ENCODE peak calls at places on chromosomes 3 and 15, in six cellular contexts. T is DND-41; A is gastrocnemius medialis; P is adrenal gland; U is naive thymus-derived CD4-positive, alpha-beta T cell; K is NT2/D1. E is an unnamed sample.

GRCh38 chr3:4597204-4597985 is 104.2 kb downstream of the ITPR1 start:
- DNase-seq in T (no peak), A (no peak), P (no peak), U (no peak), K (no peak), E (no peak)

GRCh38 chr15:96294766-96295165 is 35.7 kb upstream of the NR2F2 start:
- DNase-seq in T (no peak), A (no peak), P (no peak), U (no peak), K (no peak), E (peak; percentile 40)

GRCh38 chr3:142165194-142165593 is 15.8 kb upstream of the TFDP2 start:
- DNase-seq in T (no peak), A (no peak), P (no peak), U (no peak), K (no peak), E (no peak)

GRCh38 chr3:41652931-41653330 is 309.0 kb downstream of the ULK4 start:
- DNase-seq in T (no peak), A (no peak), P (no peak), U (no peak), K (no peak), E (no peak)

GRCh38 chr15:83698294-83698693 is 44.4 kb downstream of the ADAMTSL3 start:
- DNase-seq in T (no peak), A (peak; percentile 19), P (peak; percentile 73), U (no peak), K (no peak), E (no peak)

GRCh38 chr3:47799733-47800132 is 3.2 kb upstream of the DHX30 start:
- DNase-seq in T (no peak), A (no peak), P (no peak), U (no peak), K (no peak), E (no peak)

GRCh38 chr15:73950479-73951043 is 24.3 kb downstream of the LOXL1 start:
- DNase-seq in T (no peak), A (no peak), P (no peak), U (no peak), K (no peak), E (no peak)

GRCh38 chr3:130576571-130577266 is 59.7 kb downstream of the COL6A6 start:
- DNase-seq in T (no peak), A (no peak), P (no peak), U (no peak), K (no peak), E (no peak)

GRCh38 chr3:133486658-133487057 is 86.8 kb downstream of the BFSP2 start:
- DNase-seq in T (no peak), A (no peak), P (no peak), U (no peak), K (no peak), E (no peak)

GRCh38 chr15:67116742-67117141 is 51.3 kb downstream of the SMAD3 start:
- DNase-seq in T (no peak), A (no peak), P (no peak), U (no peak), K (no peak), E (no peak)

GRCh38 chr3:45693941-45694521 is 4.8 kb downstream of the SACM1L start:
- DNase-seq in T (peak; percentile 26), A (no peak), P (no peak), U (peak; percentile 79), K (no peak), E (no peak)

GRCh38 chr15:23467110-23467600 is 20.1 kb upstream of the GOLGA6L2 start:
- DNase-seq in T (no peak), A (no peak), P (no peak), U (no peak), K (no peak), E (no peak)

GRCh38 chr15:90207252-90207651 is 6.1 kb downstream of the SEMA4B start:
- DNase-seq in T (no peak), A (no peak), P (no peak), U (no peak), K (no peak), E (no peak)

GRCh38 chr15:90203922-90204321 is 2.8 kb downstream of the SEMA4B start:
- DNase-seq in T (no peak), A (no peak), P (no peak), U (no peak), K (no peak), E (no peak)

GRCh38 chr15:90203473-90203872 is 2.3 kb downstream of the SEMA4B start:
- DNase-seq in T (no peak), A (no peak), P (no peak), U (no peak), K (no peak), E (no peak)

GRCh38 chr15:90205886-90206285 is 4.8 kb downstream of the SEMA4B start:
- DNase-seq in T (no peak), A (no peak), P (peak; percentile 80), U (no peak), K (no peak), E (no peak)

DNA sequence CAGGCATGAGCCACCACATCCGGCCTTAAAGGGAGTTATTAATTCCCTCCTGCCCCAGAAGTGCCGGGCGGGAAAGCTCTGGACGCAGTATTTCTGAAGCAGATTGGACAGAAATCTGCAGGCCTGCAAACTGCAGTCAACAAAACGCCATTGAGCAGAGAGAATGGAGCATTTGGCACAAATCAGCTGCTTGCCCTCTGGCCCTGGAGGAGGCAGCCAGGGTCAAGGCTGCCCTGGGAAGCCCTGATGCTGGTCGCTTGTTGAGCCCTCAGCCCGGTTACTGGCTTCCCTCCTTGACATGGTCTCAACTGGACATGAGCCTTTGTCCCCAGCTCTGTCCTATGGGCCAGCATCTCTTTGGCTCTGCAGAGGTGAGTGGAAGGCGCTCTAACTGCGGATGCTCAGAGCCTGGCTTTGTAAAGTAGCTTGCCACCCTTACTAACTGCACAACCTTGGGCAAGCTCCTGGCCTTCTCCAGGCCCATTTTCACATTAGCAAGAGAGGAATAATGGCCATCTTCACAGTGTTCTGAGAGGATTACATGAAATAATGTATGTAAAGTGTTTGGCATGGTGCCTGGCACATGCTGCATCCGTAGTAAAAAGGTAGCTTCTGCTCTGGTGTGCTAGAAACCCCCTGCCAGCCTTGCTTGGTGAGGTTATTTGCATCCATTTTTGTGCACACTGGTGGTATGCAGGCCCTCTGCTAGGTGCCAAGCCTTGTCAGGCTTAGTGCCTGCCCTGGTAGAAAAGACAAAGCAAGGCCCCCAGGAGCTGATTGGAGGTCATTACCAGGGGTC is 4.1 kb downstream of the SEMA4B start:
- DNase-seq in T (no peak), A (no peak), P (no peak), U (no peak), K (no peak), E (no peak)
- H3K4me1 ChIP-seq in T (peaks cover 16% of the 10 kb centered on the region), A (peaks cover 9% of the 10 kb centered on the region), P (peaks cover 58% of the 10 kb centered on the region), U (peaks cover 23% of the 10 kb centered on the region), K (peaks cover 5% of the 10 kb centered on the region), E (peaks cover 11% of the 10 kb centered on the region)

DNA sequence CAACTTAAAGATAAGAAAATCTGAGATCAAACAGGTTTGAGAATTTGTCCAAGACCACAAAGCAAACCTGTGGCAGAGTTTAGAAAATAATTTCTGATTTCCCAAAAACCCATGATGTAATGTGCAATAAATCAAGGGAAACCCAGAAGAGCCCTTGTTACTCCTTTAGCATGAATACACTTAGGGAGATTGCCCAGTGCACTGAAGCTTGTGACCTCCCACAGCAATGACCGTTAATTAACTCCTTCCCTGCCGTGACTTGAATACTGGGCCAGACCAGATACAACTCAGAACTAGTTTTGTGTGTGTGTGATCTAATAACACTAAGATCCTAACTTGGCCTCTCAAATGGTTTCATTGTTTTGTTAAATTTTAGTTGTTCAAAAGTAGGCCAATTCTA is 2.5 kb downstream of the PRKAR2A start:
- DNase-seq in T (no peak), A (no peak), P (peak; percentile 47), U (no peak), K (no peak), E (no peak)
- H3K4me3 ChIP-seq in T (no peak overlapping the region), A (peak overlapping the region; percentile 90), P (no peak overlapping the region), U (no peak overlapping the region), K (no peak overlapping the region), E (no peak overlapping the region)

GRCh38 chr3:170751894-170752283 is 118.1 kb downstream of the RPL22L1 start:
- DNase-seq in T (no peak), A (no peak), P (no peak), U (no peak), K (no peak), E (no peak)

GRCh38 chr3:170750478-170750830 is 119.5 kb downstream of the RPL22L1 start:
- DNase-seq in T (no peak), A (no peak), P (no peak), U (no peak), K (no peak), E (no peak)

GRCh38 chr3:170751083-170751893 is 118.7 kb downstream of the RPL22L1 start:
- DNase-seq in T (no peak), A (peak; percentile 5), P (peak; percentile 58), U (no peak), K (no peak), E (no peak)

GRCh38 chr3:170752571-170753155 is 117.3 kb downstream of the RPL22L1 start:
- DNase-seq in T (no peak), A (no peak), P (no peak), U (no peak), K (no peak), E (no peak)

DNA sequence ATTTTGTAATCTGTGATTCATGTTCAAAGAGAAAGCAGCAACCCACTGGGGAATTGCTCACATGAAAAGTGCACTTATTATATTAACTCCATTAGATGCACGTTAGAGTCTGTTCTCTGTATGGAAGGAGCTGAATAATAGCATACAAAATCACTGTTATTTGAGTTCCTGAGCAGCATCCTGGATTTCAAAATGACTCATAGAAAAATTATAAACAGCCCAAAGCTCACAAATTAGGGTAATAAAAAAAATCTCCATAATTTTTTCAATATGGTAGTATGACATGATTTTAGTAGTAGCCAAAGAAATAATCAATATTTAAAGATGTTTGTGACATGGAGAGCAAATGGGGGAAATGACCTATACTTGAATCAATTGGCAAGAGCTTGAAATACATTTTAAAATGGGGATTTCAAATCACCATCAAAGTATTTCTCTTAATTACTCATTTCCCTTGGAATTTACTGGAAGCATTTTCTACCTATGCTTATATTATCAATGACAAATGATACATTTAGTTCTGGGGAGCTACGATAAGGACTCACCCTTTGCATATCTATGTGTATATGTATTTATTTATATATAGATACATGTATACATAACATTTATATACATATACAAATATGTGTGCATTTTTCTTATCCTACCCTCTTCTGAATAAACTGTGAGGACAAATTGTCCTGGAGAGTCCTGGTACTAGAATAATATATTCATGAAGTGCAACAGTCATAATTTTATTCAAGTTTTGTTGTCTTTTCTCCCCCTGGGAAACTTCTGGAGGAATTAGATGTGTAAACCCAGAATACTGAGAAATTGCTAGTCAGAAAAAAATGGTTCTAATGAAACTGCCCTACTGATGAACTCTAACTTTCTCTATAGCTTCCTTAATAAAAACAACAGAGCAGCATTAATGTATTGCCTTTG is 116.3 kb downstream of the RPL22L1 start:
- DNase-seq in T (no peak), A (no peak), P (no peak), U (no peak), K (no peak), E (no peak)
- H3K4me1 ChIP-seq in T (no peaks in the 10 kb centered on the region), A (peaks cover 5% of the 10 kb centered on the region), P (no peaks in the 10 kb centered on the region), U (no peaks in the 10 kb centered on the region), K (no peaks in the 10 kb centered on the region), E (peaks cover 16% of the 10 kb centered on the region)

GRCh38 chr15:70323111-70323851 is 225.6 kb upstream of the TLE3 start:
- DNase-seq in T (no peak), A (no peak), P (peak; percentile 50), U (no peak), K (no peak), E (peak; percentile 7)

GRCh38 chr15:70324001-70324974 is 226.6 kb upstream of the TLE3 start:
- DNase-seq in T (no peak), A (no peak), P (no peak), U (no peak), K (no peak), E (no peak)

GRCh38 chr15:70320077-70320830 is 222.5 kb upstream of the TLE3 start:
- DNase-seq in T (no peak), A (no peak), P (no peak), U (no peak), K (no peak), E (no peak)

GRCh38 chr15:70321106-70321809 is 223.5 kb upstream of the TLE3 start:
- DNase-seq in T (no peak), A (no peak), P (no peak), U (no peak), K (no peak), E (no peak)

GRCh38 chr15:70322051-70322668 is 224.4 kb upstream of the TLE3 start:
- DNase-seq in T (no peak), A (no peak), P (no peak), U (no peak), K (no peak), E (no peak)
- H3K4me3 ChIP-seq in T (no peak overlapping the region), A (no peak overlapping the region), P (no peak overlapping the region), U (no peak overlapping the region), K (no peak overlapping the region), E (no peak overlapping the region)

E was measured in HAP-1.